ENCODE peak calls at places on chromosomes 11 and 22, in nine cellular contexts. I is natural killer cell; C is heart right ventricle; A is endodermal cell; H is ascending aorta; K is EH; Q is body of pancreas; N is activated effector memory CD4-positive, alpha-beta T cell treated with Interleukin-2 at 50 U/mL for 16 hours; R is smooth muscle cell of the brain vasculature. V is an unnamed sample.

GRCh38 chr11:61161190-61162091 is at the start of gene VPS37C:
- DNase-seq in I (peak; percentile 97), C (peak; percentile 92), A (peak; percentile 96), H (peak; percentile 57), K (peak; percentile 88), Q (peak; percentile 87), N (peak; percentile 88), R (peak; percentile 47), V (peak; percentile 80)

GRCh38 chr22:46150615-46151423 is 493 bp downstream of the PPARA start:
- DNase-seq in I (peak; percentile 61), C (peak; percentile 59), A (peak; percentile 77), H (no peak), K (peak; percentile 27), Q (peak; percentile 46), N (peak; percentile 35), R (no peak), V (no peak)

GRCh38 chr11:62133328-62134065 is 9.7 kb downstream of the INCENP start:
- DNase-seq in I (no peak), C (no peak), A (no peak), H (no peak), K (no peak), Q (no peak), N (no peak), R (no peak), V (no peak)

GRCh38 chr11:3380706-3381570 is 2.0 kb upstream of the ZNF195 start:
- DNase-seq in I (no peak), C (no peak), A (peak; percentile 76), H (no peak), K (peak; percentile 29), Q (no peak), N (no peak), R (no peak), V (no peak)

GRCh38 chr22:44195189-44195871 is 14.6 kb downstream of the PARVG start:
- DNase-seq in I (no peak), C (no peak), A (no peak), H (no peak), K (no peak), Q (no peak), N (no peak), R (no peak), V (no peak)

GRCh38 chr11:110172666-110173065 is 79.5 kb downstream of the ZC3H12C start:
- DNase-seq in I (no peak), C (no peak), A (no peak), H (no peak), K (no peak), Q (no peak), N (no peak), R (no peak), V (no peak)

GRCh38 chr11:45543808-45544422 is 121.5 kb downstream of the CHST1 start:
- DNase-seq in I (no peak), C (no peak), A (peak; percentile 88), H (no peak), K (peak; percentile 37), Q (no peak), N (no peak), R (peak; percentile 1), V (no peak)

GRCh38 chr22:49483281-49483905 is 344.3 kb downstream of the BRD1 start:
- DNase-seq in I (no peak), C (no peak), A (no peak), H (no peak), K (no peak), Q (no peak), N (no peak), R (no peak), V (no peak)

GRCh38 chr11:119641991-119642745 is 86.8 kb downstream of the NECTIN1 start:
- DNase-seq in I (no peak), C (no peak), A (peak; percentile 80), H (no peak), K (peak; percentile 11), Q (no peak), N (no peak), R (no peak), V (no peak)

GRCh38 chr22:44601725-44602124 is 100.3 kb upstream of the PRR5 start:
- DNase-seq in I (no peak), C (no peak), A (no peak), H (no peak), K (no peak), Q (no peak), N (no peak), R (no peak), V (no peak)

GRCh38 chr11:131829725-131830124 is 459.3 kb downstream of the NTM start:
- DNase-seq in I (no peak), C (no peak), A (no peak), H (no peak), K (no peak), Q (no peak), N (no peak), R (no peak), V (no peak)

GRCh38 chr11:118142081-118142480 is 10.5 kb downstream of the SCN4B start:
- DNase-seq in I (no peak), C (no peak), A (peak; percentile 63), H (no peak), K (peak; percentile 24), Q (no peak), N (no peak), R (no peak), V (no peak)

GRCh38 chr22:18970180-18970947 is 34.3 kb upstream of the PRODH start:
- DNase-seq in I (no peak), C (no peak), A (peak; percentile 87), H (no peak), K (peak; percentile 15), Q (peak; percentile 45), N (no peak), R (no peak), V (no peak)

GRCh38 chr11:27255447-27255828 is 107.6 kb downstream of the CCDC34 start:
- DNase-seq in I (no peak), C (no peak), A (no peak), H (no peak), K (peak; percentile 91), Q (no peak), N (no peak), R (no peak), V (no peak)

GRCh38 chr11:73085189-73085875 is 56.8 kb downstream of the FCHSD2 start:
- DNase-seq in I (no peak), C (no peak), A (no peak), H (no peak), K (peak; percentile 32), Q (no peak), N (no peak), R (no peak), V (no peak)

GRCh38 chr22:45201678-45202332 is 38.1 kb downstream of the NUP50 start:
- DNase-seq in I (no peak), C (no peak), A (peak; percentile 57), H (no peak), K (peak; percentile 96), Q (no peak), N (no peak), R (peak; percentile 88), V (no peak)